ENCODE peak calls at places on chromosomes 11 and 22, in six cellular contexts. I, T, O, Y, W and Q are unnamed samples.

GRCh38 chr22:47192651-47193437 is 430.4 kb downstream of the TBC1D22A start:
- DNase-seq in O (no peak), I (no peak), T (no peak), W (no peak), Y (no peak), Q (no peak)

GRCh38 chr11:71444811-71445210 is 3.4 kb downstream of the DHCR7 start:
- DNase-seq in Y (no peak), O (no peak), I (no peak), W (no peak), T (no peak), Q (no peak)

GRCh38 chr11:59660621-59661020 is 8.2 kb downstream of the PATL1 start:
- DNase-seq in W (no peak), I (no peak), T (no peak), O (no peak), Y (no peak), Q (no peak)

GRCh38 chr22:19761022-19761499 is 483 bp downstream of the TBX1 start:
- DNase-seq in I (no peak), T (no peak), O (no peak), W (no peak), Y (no peak), Q (no peak)

GRCh38 chr11:34214961-34215805 is 109.8 kb downstream of the NAT10 start:
- DNase-seq in T (no peak), W (no peak), Y (no peak), I (no peak), O (no peak), Q (no peak)

GRCh38 chr11:110856993-110857812 is 145.0 kb upstream of the ARHGAP20 start:
- DNase-seq in T (no peak), W (no peak), I (no peak), Y (no peak), O (no peak), Q (no peak)

GRCh38 chr11:29343465-29344333 is 673.1 kb downstream of the KCNA4 start:
- DNase-seq in O (no peak), Y (no peak), W (peak), I (peak), T (peak), Q (no peak)

GRCh38 chr22:38305481-38306448 is 11.5 kb downstream of the CSNK1E start:
- DNase-seq in W (no peak), O (peak), T (no peak), I (peak), Y (no peak), Q (peak)

GRCh38 chr22:32080904-32081303 is 37.8 kb downstream of the SLC5A1 start:
- DNase-seq in W (no peak), Y (no peak), I (peak), O (no peak), T (peak), Q (no peak)

GRCh38 chr11:110966131-110966530 is 253.9 kb upstream of the ARHGAP20 start:
- DNase-seq in T (no peak), I (no peak), O (no peak), W (no peak), Y (no peak), Q (no peak)

GRCh38 chr11:78364128-78364751 is 53.4 kb downstream of the GAB2 start:
- DNase-seq in I (no peak), W (no peak), Y (no peak), T (no peak), O (no peak), Q (no peak)

GRCh38 chr11:117064275-117064674 is 34.0 kb downstream of the SIK3 start:
- DNase-seq in T (no peak), W (no peak), I (no peak), Y (no peak), O (no peak), Q (no peak)

GRCh38 chr11:92765965-92766371 is 203.5 kb upstream of the MTNR1B start:
- DNase-seq in W (peak), O (no peak), T (peak), Y (no peak), I (no peak), Q (no peak)

GRCh38 chr22:19766235-19766505 is 5.6 kb downstream of the TBX1 start:
- DNase-seq in Y (no peak), O (no peak), W (no peak), I (no peak), T (no peak), Q (no peak)

GRCh38 chr11:18527512-18527911 is 770 bp upstream of the TSG101 start:
- DNase-seq in W (no peak), T (peak), I (no peak), Y (no peak), O (no peak), Q (no peak)

GRCh38 chr11:1263036-1263435 is 40.2 kb downstream of the MUC5B start:
- DNase-seq in Y (no peak), T (no peak), W (no peak), O (no peak), I (no peak), Q (no peak)

GRCh38 chr11:4748435-4748834 is 21.3 kb downstream of the OR51F1 start:
- DNase-seq in O (no peak), I (no peak), W (no peak), Y (no peak), T (no peak), Q (no peak)

GRCh38 chr11:115304774-115305472 is 199.3 kb downstream of the CADM1 start:
- DNase-seq in W (no peak), T (no peak), O (no peak), I (no peak), Y (no peak), Q (no peak)

GRCh38 chr22:32823024-32823730 is 21.7 kb downstream of the TIMP3 start:
- DNase-seq in T (peak), I (no peak), O (no peak), W (no peak), Y (no peak), Q (no peak)

GRCh38 chr11:102983491-102983890 is 28.0 kb upstream of the MMP13 start:
- DNase-seq in I (no peak), O (no peak), T (no peak), W (no peak), Y (no peak), Q (no peak)

GRCh38 chr11:128929991-128930390 is 12.7 kb downstream of the TP53AIP1 start:
- DNase-seq in Y (no peak), T (no peak), W (no peak), O (no peak), I (no peak), Q (no peak)

GRCh38 chr11:8794677-8795103 is 112.1 kb downstream of the RPL27A start:
- DNase-seq in T (no peak), I (no peak), W (no peak), Y (no peak), O (no peak), Q (no peak)

GRCh38 chr11:110838808-110839207 is 126.6 kb upstream of the ARHGAP20 start:
- DNase-seq in T (no peak), Y (no peak), O (no peak), I (no peak), W (no peak), Q (no peak)

GRCh38 chr22:20022231-20023069 is 1.5 kb downstream of the TANGO2 start:
- DNase-seq in O (no peak), T (no peak), Y (peak), W (no peak), I (no peak), Q (no peak)

GRCh38 chr11:12102588-12103410 is 7.6 kb upstream of the MICAL2 start:
- DNase-seq in O (no peak), W (no peak), I (no peak), T (no peak), Y (no peak), Q (no peak)

GRCh38 chr11:119206512-119207299 is 567 bp downstream of the CBL start:
- DNase-seq in T (peak), W (peak), O (peak), Y (peak), I (no peak), Q (peak)

GRCh38 chr11:126328001-126328390 is 24.1 kb downstream of the DCPS start:
- DNase-seq in I (no peak), O (no peak), W (no peak), Y (no peak), T (no peak), Q (no peak)

GRCh38 chr22:50470491-50470890 is 4.3 kb downstream of the SBF1 start:
- DNase-seq in O (no peak), I (no peak), Y (no peak), W (no peak), T (no peak), Q (no peak)

GRCh38 chr11:12771875-12772274 is 97.7 kb downstream of the TEAD1 start:
- DNase-seq in I (no peak), T (no peak), Y (no peak), W (no peak), O (no peak), Q (no peak)

GRCh38 chr22:44365832-44366231 is 53.1 kb upstream of the SHISAL1 start:
- DNase-seq in Y (peak), I (no peak), T (no peak), O (no peak), W (no peak), Q (no peak)

GRCh38 chr22:38732251-38732815 is 23.5 kb downstream of the SUN2 start:
- DNase-seq in T (no peak), W (no peak), I (no peak), O (no peak), Y (peak), Q (no peak)

GRCh38 chr11:70299636-70300035 is 29.1 kb downstream of the PPFIA1 start:
- DNase-seq in I (no peak), W (no peak), Y (no peak), T (no peak), O (no peak), Q (no peak)

GRCh38 chr11:67364169-67364568 is 9.2 kb downstream of the CLCF1 start:
- DNase-seq in Y (no peak), I (no peak), W (no peak), O (no peak), T (no peak), Q (no peak)

GRCh38 chr11:94583213-94583884 is 16.2 kb downstream of the PIWIL4 start:
- DNase-seq in T (no peak), W (no peak), O (no peak), Y (no peak), I (no peak), Q (no peak)

GRCh38 chr22:37920131-37920530 is 14.0 kb downstream of the MICALL1 start:
- DNase-seq in Y (no peak), O (no peak), W (no peak), T (peak), I (no peak), Q (no peak)

GRCh38 chr11:2135018-2135569 is 4.1 kb downstream of the IGF2 start:
- DNase-seq in O (no peak), Y (no peak), W (no peak), I (no peak), T (no peak), Q (no peak)

GRCh38 chr11:47188262-47188661 is 2.0 kb upstream of the PACSIN3 start:
- DNase-seq in Y (no peak), W (no peak), T (no peak), O (no peak), I (no peak), Q (no peak)